ENCODE peak calls at places on chromosome 11, in five cellular contexts. J is CD8-positive, alpha-beta T cell; H is PC-3; U is GM12878; E is lung. Z is an unnamed sample. For H3K36me3, the result is how much of the 10 kb centered on the place peaks cover.

GRCh38 chr11:43278302-43278956 is 33.4 kb upstream of the API5 start:
- DNase-seq in J (no peak), H (peak), U (no peak), E (no peak), Z (no peak)

GRCh38 chr11:118980191-118980881 is 8.8 kb downstream of the FOXR1 start:
- DNase-seq in J (no peak), H (no peak), U (no peak), E (no peak), Z (no peak)

GRCh38 chr11:123082977-123083376 is 21.0 kb upstream of the HSPA8 start:
- DNase-seq in J (no peak), H (no peak), U (no peak), E (no peak), Z (no peak)

GRCh38 chr11:13091373-13091772 is 82.3 kb downstream of the RASSF10 start:
- DNase-seq in J (no peak), H (peak), U (no peak), E (no peak), Z (no peak)

GRCh38 chr11:119316017-119316728 is 757 bp downstream of the MCAM start:
- DNase-seq in J (no peak), H (peak), U (no peak), E (no peak), Z (no peak)

GRCh38 chr11:98365185-98365584 is 655.6 kb upstream of the CNTN5 start:
- DNase-seq in J (no peak), H (peak), U (no peak), E (no peak), Z (no peak)

GRCh38 chr11:79374707-79375106 is 66.1 kb downstream of the TENM4 start:
- DNase-seq in J (no peak), H (no peak), U (no peak), E (no peak), Z (no peak)

GRCh38 chr11:63839508-63840355 is 822 bp downstream of the MARK2 start:
- DNase-seq in J (no peak), H (peak), U (no peak), E (peak), Z (no peak)

GRCh38 chr11:128532571-128533091 is 54.7 kb downstream of the ETS1 start:
- DNase-seq in J (no peak), H (no peak), U (no peak), E (no peak), Z (no peak)

GRCh38 chr11:31106963-31107576 is 262.5 kb downstream of the DCDC1 start:
- DNase-seq in J (peak), H (peak), U (no peak), E (peak), Z (peak)

GRCh38 chr11:122933434-122933833 is 48.2 kb downstream of the BSX start:
- DNase-seq in J (no peak), H (no peak), U (no peak), E (no peak), Z (no peak)

GRCh38 chr11:57306156-57306876 is 18.4 kb downstream of the TNKS1BP1 start:
- DNase-seq in J (no peak), H (no peak), U (no peak), E (no peak), Z (no peak)

GRCh38 chr11:63459586-63459985 is 31.4 kb downstream of the PLAAT5 start:
- DNase-seq in J (no peak), H (peak), U (no peak), E (no peak), Z (no peak)

GRCh38 chr11:102421262-102421661 is 31.3 kb downstream of the TMEM123 start:
- DNase-seq in J (no peak), H (no peak), U (no peak), E (no peak), Z (peak)

GRCh38 chr11:68498313-68498712 is 37.8 kb downstream of the PPP6R3 start:
- DNase-seq in J (no peak), H (no peak), U (no peak), E (no peak), Z (no peak)

GRCh38 chr11:117928818-117929567 is at the start of gene TMPRSS13:
- DNase-seq in J (no peak), H (peak), U (no peak), E (peak), Z (no peak)

GRCh38 chr11:37504925-37505324 is 906.9 kb upstream of the RAG2 start:
- DNase-seq in J (no peak), H (peak), U (no peak), E (no peak), Z (no peak)

GRCh38 chr11:100706179-100706578 is 19.1 kb downstream of the ARHGAP42 start:
- DNase-seq in J (no peak), H (no peak), U (no peak), E (no peak), Z (no peak)

GRCh38 chr11:120254788-120255518 is 15.0 kb downstream of the POU2F3 start:
- DNase-seq in J (no peak), H (no peak), U (no peak), E (no peak), Z (no peak)

GRCh38 chr11:114027941-114028340 is 31.6 kb upstream of the ZBTB16 start:
- DNase-seq in J (no peak), H (peak), U (no peak), E (no peak), Z (no peak)

GRCh38 chr11:92340839-92341238 is 116.2 kb downstream of the FAT3 start:
- DNase-seq in J (no peak), H (peak), U (no peak), E (no peak), Z (no peak)

GRCh38 chr11:120773501-120774031 is 250.3 kb upstream of the TBCEL start:
- DNase-seq in J (no peak), H (peak), U (peak), E (no peak), Z (no peak)

GRCh38 chr11:15944460-15944859 is 411.9 kb downstream of the SOX6 start:
- DNase-seq in J (no peak), H (no peak), U (no peak), E (no peak), Z (no peak)

GRCh38 chr11:59616396-59616982 is 915 bp upstream of the OSBP start:
- DNase-seq in J (no peak), H (no peak), U (no peak), E (no peak), Z (no peak)

GRCh38 chr11:130455493-130456127 is 7.2 kb downstream of the ADAMTS15 start:
- DNase-seq in J (no peak), H (no peak), U (no peak), E (no peak), Z (no peak)

GRCh38 chr11:17328856-17329490 is 22.6 kb upstream of the NCR3LG1 start:
- DNase-seq in J (no peak), H (no peak), U (no peak), E (no peak), Z (no peak)

GRCh38 chr11:34219862-34220490 is 114.5 kb downstream of the NAT10 start:
- DNase-seq in J (no peak), H (no peak), U (no peak), E (no peak), Z (no peak)

GRCh38 chr11:104546486-104546885 is 351.8 kb downstream of the CASP12 start:
- DNase-seq in J (no peak), H (no peak), U (no peak), E (no peak), Z (no peak)

GRCh38 chr11:33893711-33894401 is 2.0 kb upstream of the LMO2 start:
- DNase-seq in J (peak), H (no peak), U (peak), E (no peak), Z (peak)

GRCh38 chr11:1906623-1907423 is 12.7 kb upstream of the TNNT3 start:
- DNase-seq in J (no peak), H (no peak), U (no peak), E (no peak), Z (no peak)

GRCh38 chr11:126053340-126054286 is 9.1 kb downstream of the CDON start:
- DNase-seq in J (no peak), H (peak), U (no peak), E (no peak), Z (no peak)

GRCh38 chr11:79237111-79237510 is 203.7 kb downstream of the TENM4 start:
- DNase-seq in J (no peak), H (no peak), U (no peak), E (no peak), Z (no peak)

DNA sequence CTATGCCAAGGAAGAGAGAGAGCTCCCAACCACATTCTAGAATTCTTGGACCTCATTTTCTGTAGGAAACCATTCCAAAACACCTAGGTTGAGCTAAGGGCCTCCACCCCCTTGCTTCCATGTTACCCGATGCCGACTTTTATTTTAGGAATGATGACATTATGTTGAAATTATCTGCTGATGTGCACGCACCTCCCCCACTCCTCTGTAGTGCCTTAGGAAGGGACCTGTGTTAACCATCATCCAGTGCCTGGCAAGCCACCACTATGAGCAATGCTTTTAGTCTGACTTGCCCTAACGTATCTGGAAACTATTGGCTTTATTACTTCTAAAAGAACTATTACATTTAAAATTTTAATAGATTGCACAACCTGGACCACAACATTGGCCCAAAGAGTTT is 42.1 kb downstream of the NCAPD3 start:
- DNase-seq in J (no peak), H (no peak), U (no peak), E (no peak), Z (no peak)
- H3K36me3 ChIP-seq in J (under half), H (half or more), U (under half), E (under half), Z (under half)

DNA sequence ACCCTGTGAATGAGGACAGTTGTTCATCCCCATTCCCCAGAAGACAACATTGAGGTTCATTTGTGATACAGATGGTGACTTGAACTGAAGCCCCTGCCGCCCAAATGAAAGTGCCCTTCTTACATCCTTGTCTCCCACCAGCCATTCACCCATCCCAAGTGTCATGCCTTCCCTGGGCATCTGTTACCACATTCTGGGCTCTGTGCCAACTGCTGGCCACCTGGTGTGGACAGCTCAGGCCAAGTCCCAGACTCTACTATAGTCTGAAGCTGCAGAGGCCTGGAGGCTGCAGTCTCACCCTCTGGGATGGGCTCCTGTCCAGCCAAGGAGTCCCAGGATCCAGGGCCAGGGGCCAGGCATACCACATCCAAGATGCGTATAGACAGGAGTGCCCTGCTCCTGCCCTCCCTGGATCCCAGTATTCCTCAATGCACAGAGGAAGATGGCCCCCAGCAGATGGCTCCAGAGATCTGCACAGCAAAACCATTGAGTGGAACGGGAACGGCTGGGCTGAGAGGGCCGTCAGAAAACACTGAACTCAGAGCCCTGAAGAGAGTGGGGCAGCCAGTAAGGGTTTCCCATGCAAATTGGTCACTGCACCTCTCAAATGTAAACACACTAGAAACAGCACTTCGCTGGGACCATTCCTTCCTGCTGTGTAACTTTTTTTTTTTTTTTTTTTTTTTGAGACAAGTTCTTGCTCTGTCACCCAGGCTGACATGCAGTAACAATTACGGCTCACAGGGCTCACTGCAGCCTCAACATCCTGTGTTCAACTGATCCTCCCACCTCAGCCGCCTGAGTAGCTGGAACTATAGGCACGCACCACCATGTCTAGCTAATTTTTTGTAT is 22.8 kb downstream of the ARRB1 start:
- DNase-seq in J (peak), H (peak), U (peak), E (peak), Z (peak)
- H3K27ac ChIP-seq in J (peak), H (no peak), U (peak), E (peak), Z (peak)

GRCh38 chr11:3036419-3036818 is 20.8 kb downstream of the CARS1 start:
- DNase-seq in J (no peak), H (no peak), U (peak), E (no peak), Z (no peak)

GRCh38 chr11:3037041-3037944 is 19.9 kb downstream of the CARS1 start:
- DNase-seq in J (peak), H (peak), U (no peak), E (peak), Z (peak)

GRCh38 chr11:3035333-3035732 is 21.9 kb downstream of the CARS1 start:
- DNase-seq in J (no peak), H (no peak), U (no peak), E (no peak), Z (no peak)

GRCh38 chr11:3040881-3041280 is 16.3 kb downstream of the CARS1 start:
- DNase-seq in J (no peak), H (no peak), U (no peak), E (no peak), Z (no peak)

GRCh38 chr11:3037945-3038271 is 19.3 kb downstream of the CARS1 start:
- DNase-seq in J (no peak), H (no peak), U (no peak), E (no peak), Z (no peak)
- H3K36me3 ChIP-seq in J (under half), H (under half), U (under half), E (under half), Z (under half)

GRCh38 chr11:76653674-76654309 is 16.8 kb downstream of the LRRC32 start:
- DNase-seq in J (no peak), H (no peak), U (no peak), E (no peak), Z (no peak)
- H3K27ac ChIP-seq in J (no peak), H (no peak), U (no peak), E (peak), Z (no peak)

DNA sequence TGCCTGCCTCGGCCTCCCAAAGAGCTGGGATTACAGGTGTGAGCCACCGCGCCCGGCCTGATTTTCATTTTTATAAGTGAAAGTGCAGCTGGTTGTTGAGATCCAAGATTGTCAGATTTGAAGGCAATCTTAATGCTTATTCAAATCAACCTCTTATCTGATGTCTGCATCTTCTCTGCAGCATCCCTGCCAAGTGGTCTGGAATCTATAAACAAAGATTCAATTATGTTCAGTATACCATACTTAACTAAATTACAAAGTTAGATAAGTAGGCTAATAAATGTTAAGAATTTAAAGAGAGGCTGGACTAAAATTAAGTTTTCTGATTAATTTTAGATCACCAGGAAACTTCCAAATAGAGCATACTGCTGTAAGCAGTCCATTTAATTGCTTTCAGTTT is 53.8 kb downstream of the POLD3 start:
- DNase-seq in J (no peak), H (no peak), U (no peak), E (no peak), Z (no peak)
- H3K36me3 ChIP-seq in J (under half), H (under half), U (under half), E (under half), Z (under half)

GRCh38 chr11:11882539-11882938 is 40.8 kb downstream of the USP47 start:
- DNase-seq in J (no peak), H (peak), U (no peak), E (no peak), Z (no peak)
- H3K27ac ChIP-seq in J (no peak), H (peak), U (no peak), E (no peak), Z (no peak)

GRCh38 chr11:70407814-70408213 is 9.5 kb downstream of the CTTN start:
- DNase-seq in J (no peak), H (no peak), U (no peak), E (no peak), Z (no peak)
- H3K36me3 ChIP-seq in J (under half), H (half or more), U (under half), E (under half), Z (under half)

GRCh38 chr11:67307545-67308001 is 4.2 kb downstream of the SSH3 start:
- DNase-seq in J (no peak), H (no peak), U (no peak), E (no peak), Z (no peak)

GRCh38 chr11:67309661-67310061 is 6.3 kb downstream of the SSH3 start:
- DNase-seq in J (no peak), H (no peak), U (no peak), E (no peak), Z (no peak)

GRCh38 chr11:67308031-67308866 is 4.9 kb downstream of the SSH3 start:
- DNase-seq in J (no peak), H (no peak), U (no peak), E (no peak), Z (no peak)

GRCh38 chr11:67310246-67311050 is 7.1 kb downstream of the SSH3 start:
- DNase-seq in J (no peak), H (no peak), U (no peak), E (no peak), Z (no peak)

DNA sequence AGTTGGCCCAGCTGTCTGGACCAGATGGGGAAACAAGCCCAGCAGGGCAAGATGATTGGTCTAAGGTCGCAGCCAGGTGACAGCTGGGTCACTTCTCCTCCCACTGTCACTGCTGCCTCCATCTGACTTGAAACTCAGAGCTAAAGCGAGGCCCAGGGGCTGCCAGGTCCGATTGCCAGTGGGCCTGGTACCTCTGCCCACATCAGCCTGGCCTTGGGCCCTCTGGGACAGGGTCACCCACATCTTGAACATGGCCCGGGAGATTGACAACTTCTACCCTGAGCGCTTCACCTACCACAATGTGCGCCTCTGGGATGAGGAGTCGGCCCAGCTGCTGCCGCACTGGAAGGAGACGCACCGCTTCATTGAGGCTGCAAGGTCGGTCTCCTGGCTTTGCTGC is 5.8 kb downstream of the SSH3 start:
- DNase-seq in J (no peak), H (no peak), U (no peak), E (no peak), Z (no peak)
- H3K27ac ChIP-seq in J (no peak), H (no peak), U (no peak), E (no peak), Z (no peak)

DNA sequence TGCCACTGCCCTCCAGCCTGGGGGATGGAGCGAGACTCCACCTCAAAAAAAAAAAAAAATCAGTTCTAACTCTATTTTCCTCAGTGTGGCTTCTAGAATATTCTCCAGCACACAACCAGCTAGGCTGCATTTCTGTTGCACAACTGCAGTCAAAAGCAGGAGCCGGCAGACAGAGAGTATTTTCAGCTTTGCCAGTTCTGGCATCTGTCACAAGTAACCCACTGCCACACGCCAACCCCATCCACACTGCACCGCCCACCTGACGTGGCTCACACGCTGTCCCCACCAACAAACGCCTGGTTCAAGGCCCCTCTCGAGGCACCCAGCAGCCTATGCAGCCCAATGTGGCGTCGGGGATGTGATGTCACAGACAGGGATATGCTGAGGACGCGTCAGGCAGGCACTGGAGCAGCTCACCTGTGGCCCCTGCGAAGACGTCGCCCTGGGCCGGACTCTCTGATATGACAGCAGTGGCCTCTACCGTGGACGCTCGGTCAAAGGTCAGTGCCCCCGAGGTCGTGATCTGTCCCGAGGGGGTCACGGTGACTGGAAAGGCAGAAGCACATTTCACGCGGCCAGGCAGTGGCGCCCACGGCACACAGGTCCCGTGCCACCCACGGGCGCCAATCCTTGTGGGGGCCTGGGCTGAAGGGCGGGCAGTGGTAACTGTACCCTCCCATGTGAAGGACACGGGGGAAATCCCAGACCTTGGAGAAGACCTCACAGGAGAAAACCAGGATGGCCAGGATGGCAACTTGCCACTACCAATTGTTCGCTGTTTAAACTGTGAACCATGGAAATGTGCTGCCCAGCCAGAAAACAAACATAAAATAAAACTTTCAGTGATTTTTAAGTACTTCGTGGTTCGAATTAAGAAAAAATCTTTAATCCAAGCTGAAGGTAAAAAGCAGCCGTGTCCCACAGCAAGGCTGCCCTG is 15.5 kb downstream of the DEAF1 start:
- DNase-seq in J (no peak), H (no peak), U (no peak), E (no peak), Z (no peak)
- H3K36me3 ChIP-seq in J (under half), H (under half), U (under half), E (under half), Z (under half)